ENCODE peak calls at places on chromosomes 1 and 21, in ten cellular contexts. G, S, N, J, W, B, R, M, Y and O are unnamed samples.

GRCh38 chr1:225845633-225846259 is 35.8 kb downstream of the EPHX1 start:
- DNase-seq in M (peak), N (peak), W (peak), Y (peak), S (peak), J (no peak), B (no peak), G (no peak), R (peak), O (peak)

GRCh38 chr21:15495965-15496364 is 233.8 kb upstream of the USP25 start:
- DNase-seq in N (no peak), Y (no peak), S (peak), W (no peak), G (no peak), M (no peak), R (no peak), J (no peak), B (no peak), O (no peak)

GRCh38 chr1:234599617-234600417 is 10.2 kb downstream of the IRF2BP2 start:
- DNase-seq in B (peak), W (peak), Y (peak), G (peak), R (peak), M (no peak), J (peak), S (peak), N (peak), O (peak)

GRCh38 chr1:226023735-226024134 is 24.6 kb upstream of the SDE2 start:
- DNase-seq in G (no peak), S (no peak), B (no peak), M (no peak), W (no peak), J (no peak), Y (no peak), R (no peak), N (no peak), O (no peak)

GRCh38 chr1:78722521-78722920 is 72.9 kb downstream of the IFI44 start:
- DNase-seq in G (no peak), S (no peak), R (no peak), M (no peak), W (no peak), J (no peak), N (no peak), Y (no peak), B (no peak), O (no peak)

GRCh38 chr1:238129677-238130076 is 239.0 kb upstream of the ZP4 start:
- DNase-seq in M (no peak), N (no peak), G (no peak), R (no peak), J (no peak), Y (no peak), B (no peak), W (no peak), S (no peak), O (no peak)

GRCh38 chr1:11522400-11523235 is 43.7 kb downstream of the DISP3 start:
- DNase-seq in N (no peak), G (no peak), S (no peak), M (no peak), B (no peak), J (no peak), Y (no peak), W (no peak), R (no peak), O (no peak)

GRCh38 chr1:201481004-201481380 is 12.0 kb upstream of the PHLDA3 start:
- DNase-seq in G (no peak), W (no peak), Y (no peak), M (no peak), B (no peak), N (no peak), S (no peak), R (no peak), J (no peak), O (peak)

GRCh38 chr1:59499956-59500569 is 203.2 kb downstream of the FGGY start:
- DNase-seq in M (no peak), J (no peak), Y (no peak), S (no peak), N (no peak), W (no peak), R (no peak), G (no peak), B (no peak), O (peak)

GRCh38 chr1:206727981-206728380 is 42.6 kb upstream of the IL19 start:
- DNase-seq in N (no peak), S (no peak), Y (no peak), M (no peak), J (no peak), G (no peak), R (no peak), W (no peak), B (no peak), O (no peak)

GRCh38 chr1:192524223-192524622 is 51.4 kb upstream of the RGS1 start:
- DNase-seq in G (no peak), B (no peak), Y (no peak), N (no peak), M (no peak), R (no peak), S (no peak), W (no peak), J (no peak), O (no peak)

GRCh38 chr1:209823143-209824041 is 4.4 kb upstream of the UTP25 start:
- DNase-seq in Y (no peak), S (peak), B (no peak), G (peak), M (no peak), J (peak), N (no peak), W (no peak), R (peak), O (peak)